ENCODE peak calls at places on chromosomes 11 and 22, in six cellular contexts. S is PC-3, Y is GM23248, L is HCT116, X is neural progenitor cell, Z is SK-N-SH. Q is an unnamed sample.

GRCh38 chr22:42188808-42189447 is 58.3 kb upstream of the CYP2D6 start:
- DNase-seq in S (peak), Y (peak), L (peak), X (no peak), Z (no peak), Q (no peak)

GRCh38 chr22:33328789-33329296 is 270.7 kb upstream of the SYN3 start:
- DNase-seq in S (no peak), Y (peak), L (no peak), X (no peak), Z (no peak), Q (no peak)

GRCh38 chr11:129402196-129402595 is 26.5 kb downstream of the BARX2 start:
- DNase-seq in S (no peak), Y (no peak), L (no peak), X (no peak), Z (no peak), Q (no peak)

GRCh38 chr11:35276396-35276795 is 137.4 kb downstream of the CD44 start:
- DNase-seq in S (peak), Y (peak), L (no peak), X (no peak), Z (no peak), Q (peak)

GRCh38 chr11:64086263-64086938 is 50.7 kb downstream of the FLRT1 start:
- DNase-seq in S (no peak), Y (peak), L (no peak), X (no peak), Z (no peak), Q (no peak)

GRCh38 chr11:121389651-121390050 is 62.5 kb upstream of the SORL1 start:
- DNase-seq in S (no peak), Y (peak), L (no peak), X (peak), Z (no peak), Q (no peak)

GRCh38 chr11:35529971-35530495 is 4.6 kb upstream of the PAMR1 start:
- DNase-seq in S (peak), Y (peak), L (no peak), X (no peak), Z (peak), Q (no peak)

GRCh38 chr11:123254357-123254756 is 59.3 kb upstream of the CLMP start:
- DNase-seq in S (no peak), Y (no peak), L (no peak), X (no peak), Z (no peak), Q (no peak)

GRCh38 chr22:33324228-33324627 is 266.0 kb upstream of the SYN3 start:
- DNase-seq in S (no peak), Y (no peak), L (no peak), X (no peak), Z (no peak), Q (no peak)

GRCh38 chr11:86460461-86461404 is 86.0 kb downstream of the CCDC81 start:
- DNase-seq in S (peak), Y (peak), L (no peak), X (peak), Z (no peak), Q (no peak)

GRCh38 chr22:32476286-32476685 is 1.7 kb downstream of the FBXO7 start:
- DNase-seq in S (no peak), Y (peak), L (no peak), X (no peak), Z (no peak), Q (peak)

GRCh38 chr11:81303265-81303664 is 1430.4 kb downstream of the FAM181B start:
- DNase-seq in S (no peak), Y (no peak), L (no peak), X (no peak), Z (no peak), Q (peak)

GRCh38 chr11:45405916-45406670 is 120.0 kb upstream of the SYT13 start:
- DNase-seq in S (peak), Y (peak), L (no peak), X (no peak), Z (no peak), Q (no peak)

GRCh38 chr22:38733329-38734202 is 22.2 kb downstream of the SUN2 start:
- DNase-seq in S (peak), Y (peak), L (no peak), X (peak), Z (peak), Q (peak)

GRCh38 chr22:50699754-50700386 is 27.2 kb downstream of the SHANK3 start:
- DNase-seq in S (no peak), Y (no peak), L (no peak), X (peak), Z (no peak), Q (no peak)

GRCh38 chr22:20761536-20761935 is 12.4 kb upstream of the SERPIND1 start:
- DNase-seq in S (no peak), Y (peak), L (no peak), X (no peak), Z (no peak), Q (no peak)

GRCh38 chr22:20756846-20757245 is 17.1 kb upstream of the SERPIND1 start:
- DNase-seq in S (no peak), Y (no peak), L (no peak), X (no peak), Z (no peak), Q (no peak)

GRCh38 chr22:20762233-20762796 is 11.6 kb upstream of the SERPIND1 start:
- DNase-seq in S (no peak), Y (no peak), L (no peak), X (no peak), Z (no peak), Q (no peak)

GRCh38 chr22:20758688-20759087 is 15.2 kb upstream of the SERPIND1 start:
- DNase-seq in S (no peak), Y (no peak), L (no peak), X (peak), Z (peak), Q (no peak)

DNA sequence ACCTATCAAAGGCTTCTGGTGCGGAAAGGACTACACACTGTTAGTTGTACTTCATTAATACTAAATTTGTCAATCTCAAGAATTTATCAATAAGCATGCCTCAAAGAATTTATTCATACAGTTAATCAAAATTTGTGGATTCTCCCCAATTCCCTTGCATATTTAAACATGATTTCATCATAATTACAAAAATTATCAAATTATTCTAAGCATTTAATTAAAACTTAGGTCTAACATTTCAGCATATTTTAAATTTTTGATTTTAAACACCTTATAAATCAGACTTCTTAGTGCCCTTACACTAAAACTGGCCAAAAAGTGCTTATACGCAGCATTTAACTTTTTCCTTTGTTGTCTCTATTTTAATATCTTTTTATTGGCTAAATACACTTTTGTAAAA is 13.8 kb upstream of the SERPIND1 start:
- DNase-seq in S (no peak), Y (no peak), L (no peak), X (no peak), Z (no peak), Q (no peak)
- TF ChIP-seq EZH2phosphoT487 in S (no peak), Y (no peak), L (no peak), X (no peak), Z (no peak), Q (no peak)

GRCh38 chr11:119615003-119615878 is 113.8 kb downstream of the NECTIN1 start:
- DNase-seq in S (peak), Y (peak), L (peak), X (no peak), Z (no peak), Q (peak)
- H3K9ac ChIP-seq in S (peak), Y (no peak), L (peak), X (no peak), Z (peak), Q (no peak)

GRCh38 chr11:117171007-117171647 is 7.4 kb upstream of the SIDT2 start:
- DNase-seq in S (no peak), Y (no peak), L (no peak), X (no peak), Z (no peak), Q (no peak)
- TF ChIP-seq EZH2phosphoT487 in S (no peak), Y (no peak), L (no peak), X (no peak), Z (no peak), Q (no peak)

GRCh38 chr11:134332189-134332631 is 422 bp downstream of the GLB1L2 start:
- DNase-seq in S (no peak), Y (no peak), L (no peak), X (peak), Z (peak), Q (no peak)
- H3K9ac ChIP-seq in S (no peak), Y (no peak), L (peak), X (no peak), Z (no peak), Q (no peak)

GRCh38 chr11:32113200-32113599 is 22.3 kb downstream of the RCN1 start:
- DNase-seq in S (no peak), Y (no peak), L (no peak), X (no peak), Z (no peak), Q (no peak)

GRCh38 chr11:32110795-32111194 is 19.9 kb downstream of the RCN1 start:
- DNase-seq in S (no peak), Y (no peak), L (no peak), X (no peak), Z (no peak), Q (no peak)

GRCh38 chr11:32116668-32117067 is 25.8 kb downstream of the RCN1 start:
- DNase-seq in S (no peak), Y (no peak), L (no peak), X (no peak), Z (no peak), Q (no peak)

GRCh38 chr11:32115406-32115805 is 24.5 kb downstream of the RCN1 start:
- DNase-seq in S (no peak), Y (no peak), L (no peak), X (no peak), Z (no peak), Q (no peak)

DNA sequence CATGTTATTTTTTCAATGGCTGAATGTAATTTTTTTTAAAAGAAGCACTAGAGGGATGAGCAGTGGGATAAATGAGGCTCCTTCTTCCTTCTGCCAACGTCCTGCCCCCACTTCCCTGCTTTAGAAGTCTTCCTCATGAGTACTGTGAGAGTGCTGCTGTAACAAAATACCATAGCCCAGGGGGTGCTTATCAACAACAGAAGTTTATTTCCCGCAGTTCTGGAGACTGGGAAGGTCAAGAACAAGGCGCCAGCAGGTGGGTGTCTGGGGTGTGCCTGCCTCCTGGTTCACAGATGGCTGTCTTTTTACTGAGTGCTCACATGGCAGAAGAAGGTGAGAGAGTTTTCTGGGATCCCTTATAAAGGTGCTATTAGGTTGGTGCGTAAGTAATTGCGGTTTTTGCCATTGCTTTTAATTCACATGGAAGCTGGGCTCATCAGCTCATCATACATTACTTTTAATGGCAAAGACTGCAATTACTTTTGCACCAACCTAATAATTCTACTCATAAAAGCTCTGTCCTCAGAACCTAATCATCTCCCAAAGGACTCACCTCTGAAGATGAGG is 22.8 kb downstream of the RCN1 start:
- DNase-seq in S (no peak), Y (no peak), L (no peak), X (no peak), Z (no peak), Q (no peak)
- TF ChIP-seq EZH2phosphoT487 in S (no peak), Y (no peak), L (no peak), X (no peak), Z (no peak), Q (no peak)

Q was measured in MM.1S.